ENCODE peak calls at places on chromosomes 3 and 15, in eight cellular contexts. One of them, this sample, is unnamed.

GRCh38 chr3:152843955-152844354 is 9.0 kb downstream of the P2RY1 start:
- DNase-seq in H7: no peak
- DNase-seq in cardiac fibroblast: no peak
- DNase-seq in suprapubic skin: no peak
- DNase-seq in COR-L47: no peak
- DNase-seq in H9: no peak
- DNase-seq in dorsolateral prefrontal cortex: no peak
- DNase-seq in activated T-helper 1 cell treated with anti-CD3 and anti-CD28 coated beads, Interleukin-12 subunit alpha, Interleukin-12 subunit beta, Interleukin-2, Interleukin-4 antibody, amounts not matched to agents 30 ng/mL and 10 ng/mL and 1 ng/mL, durations not matched to agents 14 hours and 24 hours and 36 hours: no peak
- DNase-seq in this sample: no peak

GRCh38 chr3:58041182-58041825 is 33.1 kb downstream of the FLNB start:
- DNase-seq in cardiac fibroblast: no peak
- DNase-seq in H7: no peak
- DNase-seq in activated T-helper 1 cell treated with anti-CD3 and anti-CD28 coated beads, Interleukin-12 subunit alpha, Interleukin-12 subunit beta, Interleukin-2, Interleukin-4 antibody, amounts not matched to agents 30 ng/mL and 10 ng/mL and 1 ng/mL, durations not matched to agents 14 hours and 24 hours and 36 hours: no peak
- DNase-seq in H9: no peak
- DNase-seq in suprapubic skin: no peak
- DNase-seq in COR-L47: no peak
- DNase-seq in dorsolateral prefrontal cortex: no peak
- DNase-seq in this sample: no peak

GRCh38 chr3:151171145-151171544 is 31.9 kb downstream of the GPR171 start:
- DNase-seq in cardiac fibroblast: no peak
- DNase-seq in suprapubic skin: no peak
- DNase-seq in H9: no peak
- DNase-seq in H7: no peak
- DNase-seq in COR-L47: no peak
- DNase-seq in dorsolateral prefrontal cortex: no peak
- DNase-seq in activated T-helper 1 cell treated with anti-CD3 and anti-CD28 coated beads, Interleukin-12 subunit alpha, Interleukin-12 subunit beta, Interleukin-2, Interleukin-4 antibody, amounts not matched to agents 30 ng/mL and 10 ng/mL and 1 ng/mL, durations not matched to agents 14 hours and 24 hours and 36 hours: peak; percentile 49
- DNase-seq in this sample: no peak

GRCh38 chr15:83289160-83289559 is 4.7 kb upstream of the BNC1 start:
- DNase-seq in H9: no peak
- DNase-seq in activated T-helper 1 cell treated with anti-CD3 and anti-CD28 coated beads, Interleukin-12 subunit alpha, Interleukin-12 subunit beta, Interleukin-2, Interleukin-4 antibody, amounts not matched to agents 30 ng/mL and 10 ng/mL and 1 ng/mL, durations not matched to agents 14 hours and 24 hours and 36 hours: no peak
- DNase-seq in suprapubic skin: no peak
- DNase-seq in COR-L47: no peak
- DNase-seq in dorsolateral prefrontal cortex: no peak
- DNase-seq in H7: no peak
- DNase-seq in cardiac fibroblast: no peak
- DNase-seq in this sample: no peak

GRCh38 chr3:182212479-182213076 is 500.9 kb downstream of the SOX2 start:
- DNase-seq in activated T-helper 1 cell treated with anti-CD3 and anti-CD28 coated beads, Interleukin-12 subunit alpha, Interleukin-12 subunit beta, Interleukin-2, Interleukin-4 antibody, amounts not matched to agents 30 ng/mL and 10 ng/mL and 1 ng/mL, durations not matched to agents 14 hours and 24 hours and 36 hours: no peak
- DNase-seq in suprapubic skin: no peak
- DNase-seq in cardiac fibroblast: peak; percentile 6
- DNase-seq in dorsolateral prefrontal cortex: peak; percentile 49
- DNase-seq in COR-L47: peak; percentile 98
- DNase-seq in H9: peak; percentile 78
- DNase-seq in H7: peak; percentile 49
- DNase-seq in this sample: peak; percentile 85

GRCh38 chr3:86239956-86240355 is 751.0 kb downstream of the VGLL3 start:
- DNase-seq in cardiac fibroblast: no peak
- DNase-seq in dorsolateral prefrontal cortex: no peak
- DNase-seq in H9: no peak
- DNase-seq in activated T-helper 1 cell treated with anti-CD3 and anti-CD28 coated beads, Interleukin-12 subunit alpha, Interleukin-12 subunit beta, Interleukin-2, Interleukin-4 antibody, amounts not matched to agents 30 ng/mL and 10 ng/mL and 1 ng/mL, durations not matched to agents 14 hours and 24 hours and 36 hours: no peak
- DNase-seq in H7: no peak
- DNase-seq in COR-L47: no peak
- DNase-seq in suprapubic skin: no peak
- DNase-seq in this sample: no peak

GRCh38 chr15:82231842-82232241 is 30.7 kb downstream of the EFL1 start:
- DNase-seq in H7: peak; percentile 2
- DNase-seq in cardiac fibroblast: no peak
- DNase-seq in activated T-helper 1 cell treated with anti-CD3 and anti-CD28 coated beads, Interleukin-12 subunit alpha, Interleukin-12 subunit beta, Interleukin-2, Interleukin-4 antibody, amounts not matched to agents 30 ng/mL and 10 ng/mL and 1 ng/mL, durations not matched to agents 14 hours and 24 hours and 36 hours: no peak
- DNase-seq in H9: no peak
- DNase-seq in COR-L47: no peak
- DNase-seq in suprapubic skin: no peak
- DNase-seq in dorsolateral prefrontal cortex: no peak
- DNase-seq in this sample: no peak

GRCh38 chr3:144362126-144362525 is 390.5 kb downstream of the DIPK2A start:
- DNase-seq in activated T-helper 1 cell treated with anti-CD3 and anti-CD28 coated beads, Interleukin-12 subunit alpha, Interleukin-12 subunit beta, Interleukin-2, Interleukin-4 antibody, amounts not matched to agents 30 ng/mL and 10 ng/mL and 1 ng/mL, durations not matched to agents 14 hours and 24 hours and 36 hours: no peak
- DNase-seq in suprapubic skin: no peak
- DNase-seq in COR-L47: no peak
- DNase-seq in H7: no peak
- DNase-seq in cardiac fibroblast: no peak
- DNase-seq in H9: no peak
- DNase-seq in dorsolateral prefrontal cortex: no peak
- DNase-seq in this sample: no peak

GRCh38 chr3:187586226-187586625 is 84.0 kb downstream of the SST start:
- DNase-seq in cardiac fibroblast: no peak
- DNase-seq in activated T-helper 1 cell treated with anti-CD3 and anti-CD28 coated beads, Interleukin-12 subunit alpha, Interleukin-12 subunit beta, Interleukin-2, Interleukin-4 antibody, amounts not matched to agents 30 ng/mL and 10 ng/mL and 1 ng/mL, durations not matched to agents 14 hours and 24 hours and 36 hours: no peak
- DNase-seq in dorsolateral prefrontal cortex: no peak
- DNase-seq in H9: no peak
- DNase-seq in suprapubic skin: no peak
- DNase-seq in COR-L47: no peak
- DNase-seq in H7: no peak
- DNase-seq in this sample: no peak

GRCh38 chr3:155078959-155079794 is 942 bp upstream of the MME start:
- DNase-seq in COR-L47: no peak
- DNase-seq in H9: no peak
- DNase-seq in activated T-helper 1 cell treated with anti-CD3 and anti-CD28 coated beads, Interleukin-12 subunit alpha, Interleukin-12 subunit beta, Interleukin-2, Interleukin-4 antibody, amounts not matched to agents 30 ng/mL and 10 ng/mL and 1 ng/mL, durations not matched to agents 14 hours and 24 hours and 36 hours: no peak
- DNase-seq in dorsolateral prefrontal cortex: no peak
- DNase-seq in H7: peak; percentile 71
- DNase-seq in suprapubic skin: no peak
- DNase-seq in cardiac fibroblast: peak; percentile 70
- DNase-seq in this sample: peak; percentile 50

GRCh38 chr15:69074843-69075224 is 60.3 kb downstream of the NOX5 start:
- DNase-seq in H7: peak; percentile 72
- DNase-seq in cardiac fibroblast: no peak
- DNase-seq in COR-L47: no peak
- DNase-seq in dorsolateral prefrontal cortex: no peak
- DNase-seq in H9: no peak
- DNase-seq in activated T-helper 1 cell treated with anti-CD3 and anti-CD28 coated beads, Interleukin-12 subunit alpha, Interleukin-12 subunit beta, Interleukin-2, Interleukin-4 antibody, amounts not matched to agents 30 ng/mL and 10 ng/mL and 1 ng/mL, durations not matched to agents 14 hours and 24 hours and 36 hours: no peak
- DNase-seq in suprapubic skin: no peak
- DNase-seq in this sample: peak; percentile 79